ENCODE peak calls at places on chromosomes 2 and 18, in seven cellular contexts. F is HCEC 1CT, D is left lobe of liver, G is NCI-H1092, E is nephron progenitor cell, W is non-pigmented ciliary epithelial cell, K is WTC11. A is an unnamed sample.

GRCh38 chr2:39640107-39640506 is 25.6 kb upstream of the TMEM178A start:
- DNase-seq in D (peak), F (no peak), E (no peak), G (no peak), W (no peak), K (no peak), A (no peak)

GRCh38 chr2:230411484-230412368 is 4.3 kb upstream of the SP100 start:
- DNase-seq in D (peak), E (peak), W (no peak), K (peak), G (no peak), F (peak), A (no peak)

GRCh38 chr18:13809025-13809384 is 14.9 kb upstream of the MC5R start:
- DNase-seq in D (no peak), W (no peak), K (no peak), E (no peak), G (no peak), F (no peak), A (no peak)

GRCh38 chr2:212547716-212548458 is 9.3 kb upstream of the ERBB4 start:
- DNase-seq in E (no peak), K (no peak), W (no peak), D (no peak), G (no peak), F (no peak), A (no peak)

GRCh38 chr2:189566046-189566445 is 14.5 kb downstream of the SLC40A1 start:
- DNase-seq in W (no peak), G (no peak), K (no peak), D (no peak), F (no peak), E (no peak), A (no peak)

GRCh38 chr2:156005531-156005930 is 327.0 kb downstream of the NR4A2 start:
- DNase-seq in K (no peak), E (no peak), D (no peak), F (no peak), G (no peak), W (no peak), A (no peak)

GRCh38 chr18:75360941-75361340 is 66.6 kb downstream of the SMIM21 start:
- DNase-seq in E (no peak), D (no peak), W (no peak), G (no peak), K (no peak), F (no peak), A (no peak)

GRCh38 chr18:50115095-50115494 is 79.9 kb downstream of the MYO5B start:
- DNase-seq in E (no peak), K (no peak), D (no peak), W (no peak), G (no peak), F (no peak), A (no peak)